ENCODE peak calls at places on chromosome 20, in ten cellular contexts. L, Z, I, Q, M, B, T, W, D and O are unnamed samples. For H3K36me3, the result is how much of the 10 kb centered on the place peaks cover.

GRCh38 chr20:48058611-48059559 is 273.6 kb upstream of the SULF2 start:
- DNase-seq in I (no peak), Q (no peak), D (no peak), W (no peak), B (no peak), Z (no peak), L (no peak), M (no peak), T (no peak), O (no peak)

GRCh38 chr20:59603727-59604608 is at the start of gene PHACTR3:
- DNase-seq in M (no peak), Q (no peak), W (no peak), Z (no peak), T (no peak), B (no peak), I (no peak), L (no peak), D (no peak), O (no peak)

GRCh38 chr20:46021361-46022359 is 7.4 kb upstream of the SLC12A5 start:
- DNase-seq in W (no peak), D (no peak), B (no peak), M (no peak), I (peak), L (no peak), Q (no peak), T (no peak), Z (no peak), O (no peak)

GRCh38 chr20:24498641-24499040 is 29.2 kb downstream of the SYNDIG1 start:
- DNase-seq in W (no peak), D (no peak), L (no peak), Z (no peak), B (no peak), T (peak), I (no peak), Q (no peak), M (no peak), O (no peak)

GRCh38 chr20:20085812-20086211 is 33.5 kb downstream of the CFAP61 start:
- DNase-seq in Z (no peak), B (no peak), I (no peak), W (no peak), M (no peak), L (peak), D (no peak), T (no peak), Q (peak), O (no peak)

GRCh38 chr20:51769941-51770615 is 1.9 kb upstream of the ATP9A start:
- DNase-seq in B (no peak), L (no peak), Q (no peak), I (no peak), Z (no peak), T (no peak), W (no peak), M (no peak), D (no peak), O (no peak)

GRCh38 chr20:10505320-10506226 is 70.5 kb downstream of the SLX4IP start:
- DNase-seq in M (no peak), D (no peak), W (no peak), T (no peak), Q (no peak), B (no peak), Z (peak), I (no peak), L (no peak), O (no peak)

GRCh38 chr20:8117636-8118413 is 14.2 kb upstream of the PLCB1 start:
- DNase-seq in M (no peak), D (no peak), Q (no peak), T (no peak), L (no peak), W (no peak), B (no peak), I (no peak), Z (no peak), O (no peak)

GRCh38 chr20:24691901-24692351 is 222.5 kb downstream of the SYNDIG1 start:
- DNase-seq in L (no peak), I (no peak), T (peak), B (no peak), W (no peak), D (no peak), Q (no peak), M (no peak), Z (no peak), O (no peak)

GRCh38 chr20:11377761-11378160 is 539.9 kb upstream of the BTBD3 start:
- DNase-seq in L (no peak), I (no peak), Q (no peak), B (no peak), M (no peak), T (no peak), D (no peak), W (no peak), Z (no peak), O (no peak)

GRCh38 chr20:57247292-57247975 is 19.0 kb downstream of the BMP7 start:
- DNase-seq in I (no peak), B (no peak), T (no peak), Q (no peak), Z (no peak), W (no peak), D (no peak), L (no peak), M (no peak), O (no peak)

GRCh38 chr20:50169329-50169823 is 15.9 kb upstream of the PEDS1 start:
- DNase-seq in B (peak), T (no peak), W (peak), I (peak), D (peak), Q (peak), Z (peak), M (no peak), L (no peak), O (no peak)

GRCh38 chr20:60132827-60133549 is 174.8 kb downstream of the CDH26 start:
- DNase-seq in D (no peak), L (no peak), Z (no peak), I (no peak), T (no peak), B (no peak), M (no peak), W (no peak), Q (no peak), O (no peak)

GRCh38 chr20:47740225-47741184 is 44.8 kb downstream of the SULF2 start:
- DNase-seq in Z (no peak), Q (peak), D (no peak), W (no peak), L (peak), I (no peak), T (no peak), B (peak), M (peak), O (no peak)

GRCh38 chr20:60271597-60271996 is 313.4 kb downstream of the CDH26 start:
- DNase-seq in T (no peak), Z (peak), B (no peak), I (no peak), Q (no peak), W (no peak), L (no peak), D (no peak), M (no peak), O (no peak)

GRCh38 chr20:48908661-48909316 is 12.7 kb upstream of the ARFGEF2 start:
- DNase-seq in W (no peak), D (no peak), B (no peak), Z (no peak), Q (no peak), I (no peak), L (no peak), M (no peak), T (no peak), O (no peak)

GRCh38 chr20:3276400-3277015 is 37.5 kb upstream of the SLC4A11 start:
- DNase-seq in W (peak), I (peak), Q (no peak), L (no peak), Z (peak), B (no peak), T (no peak), M (peak), D (no peak), O (no peak)
- TF ChIP-seq CTCF in W (no peak), I (peak), Q (peak), L (no peak), Z (peak), B (peak), T (no peak), M (peak), D (no peak), O (no peak)

GRCh38 chr20:38429301-38429700 is 5.8 kb downstream of the SNHG17 start:
- DNase-seq in Z (no peak), L (no peak), Q (no peak), W (no peak), T (no peak), M (no peak), B (no peak), D (no peak), I (no peak), O (no peak)
- H3K36me3 ChIP-seq in Z (half or more), L (half or more), Q (half or more), W (under half), T (under half), M (half or more), B (half or more), D (half or more), I (half or more), O (half or more)

GRCh38 chr20:34704177-34705007 is at the start of gene TP53INP2:
- DNase-seq in L (peak), W (no peak), M (peak), I (peak), T (peak), Z (peak), D (peak), Q (peak), B (peak), O (peak)

GRCh38 chr20:34706912-34707784 is 3.0 kb downstream of the TP53INP2 start:
- DNase-seq in D (no peak), T (no peak), Z (no peak), L (no peak), B (no peak), W (no peak), Q (no peak), I (no peak), M (no peak), O (no peak)

GRCh38 chr20:34705008-34705382 is 851 bp downstream of the TP53INP2 start:
- DNase-seq in W (no peak), L (no peak), B (no peak), I (no peak), M (no peak), Z (no peak), T (no peak), Q (no peak), D (no peak), O (no peak)

GRCh38 chr20:34706022-34706875 is 2.1 kb downstream of the TP53INP2 start:
- DNase-seq in W (no peak), B (no peak), D (no peak), Q (no peak), M (no peak), T (no peak), I (no peak), Z (no peak), L (no peak), O (no peak)

DNA sequence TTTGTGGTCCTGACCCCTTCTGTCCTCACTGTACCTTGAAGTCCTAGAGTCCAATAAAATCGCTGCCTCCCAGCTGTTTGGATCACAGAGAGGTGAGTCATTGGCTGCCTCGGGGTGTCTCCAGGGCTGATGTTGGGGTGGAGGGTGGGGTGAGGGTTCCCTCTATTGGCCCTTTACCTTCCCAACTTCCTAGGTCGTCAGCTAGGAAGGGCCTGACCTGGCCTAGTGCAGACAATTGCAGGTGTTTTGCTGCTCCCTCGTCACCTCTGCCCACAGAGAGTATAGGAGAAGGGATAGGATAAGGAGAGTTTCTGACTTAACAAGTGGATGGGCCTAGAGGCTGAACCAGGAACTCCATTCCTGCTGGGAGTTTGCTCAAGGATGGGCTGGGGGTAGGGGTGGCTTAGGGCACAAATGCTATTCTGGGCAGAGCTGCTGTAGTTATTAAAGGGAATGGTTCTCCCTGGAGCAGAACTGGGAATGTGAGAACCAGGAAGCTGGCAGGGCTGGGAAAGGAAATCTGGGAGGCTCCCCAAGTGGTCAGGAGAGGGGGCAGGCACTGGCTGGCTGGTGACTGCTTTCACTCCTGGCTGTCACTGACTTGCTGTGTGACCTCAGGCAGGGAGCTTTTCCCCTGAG is 1.4 kb downstream of the TP53INP2 start:
- DNase-seq in Q (peak), W (no peak), D (no peak), Z (peak), L (no peak), T (no peak), I (peak), M (no peak), B (no peak), O (no peak)
- H3K4me3 ChIP-seq in Q (peak), W (no peak), D (no peak), Z (peak), L (peak), T (no peak), I (peak), M (peak), B (peak), O (peak)

DNA sequence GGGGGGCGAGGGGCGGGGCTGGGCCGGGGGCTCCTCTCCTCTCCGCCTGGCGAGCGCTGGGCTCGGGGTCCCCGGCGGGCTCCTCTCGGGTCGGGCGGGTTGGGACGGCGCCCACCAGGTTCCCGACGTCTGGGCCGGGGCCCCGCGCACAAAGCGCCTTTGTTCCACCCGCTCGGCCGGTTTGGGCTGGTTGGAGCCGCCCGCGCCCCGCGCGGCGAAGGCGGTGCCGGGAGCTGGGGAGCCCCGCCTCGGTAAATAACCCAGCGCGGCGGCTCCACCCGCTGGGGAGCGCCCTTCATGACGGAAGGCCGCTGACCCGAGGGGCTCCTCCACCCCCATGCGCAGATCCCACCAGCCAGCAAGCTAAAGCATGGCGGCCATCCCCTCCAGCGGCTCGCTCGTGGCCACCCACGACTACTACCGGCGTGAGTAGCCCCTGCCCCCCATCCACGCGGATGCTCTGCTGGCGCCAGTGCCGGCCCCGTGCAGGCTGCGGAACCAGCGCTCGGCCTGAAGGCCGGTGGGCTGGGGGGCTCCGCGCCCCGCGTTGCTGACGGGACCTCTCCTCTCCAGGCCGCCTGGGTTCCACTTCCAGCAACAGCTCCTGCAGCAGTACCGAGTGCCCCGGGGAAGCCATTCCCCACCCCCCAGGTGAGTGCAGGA is 505 bp downstream of the PPDPF start:
- DNase-seq in M (no peak), T (no peak), Q (peak), D (peak), L (no peak), I (peak), W (no peak), Z (peak), B (peak), O (no peak)
- TF ChIP-seq CTCF in M (no peak), T (no peak), Q (peak), D (no peak), L (no peak), I (peak), W (no peak), Z (no peak), B (peak), O (no peak)

GRCh38 chr20:62338294-62338620 is 28.9 kb downstream of the LAMA5 start:
- DNase-seq in L (no peak), W (no peak), I (no peak), B (no peak), T (no peak), M (no peak), Q (no peak), Z (no peak), D (no peak), O (no peak)

GRCh38 chr20:62336775-62337557 is 30.1 kb downstream of the LAMA5 start:
- DNase-seq in D (no peak), W (no peak), L (no peak), I (no peak), B (no peak), Q (no peak), M (no peak), T (no peak), Z (no peak), O (no peak)

GRCh38 chr20:62337558-62338293 is 29.4 kb downstream of the LAMA5 start:
- DNase-seq in B (no peak), L (no peak), I (no peak), M (no peak), T (no peak), D (no peak), W (no peak), Q (no peak), Z (no peak), O (no peak)

GRCh38 chr20:62342910-62343309 is 24.2 kb downstream of the LAMA5 start:
- DNase-seq in W (no peak), M (no peak), Z (peak), Q (no peak), I (no peak), D (no peak), B (no peak), T (no peak), L (no peak), O (no peak)

GRCh38 chr20:62339647-62340062 is 27.5 kb downstream of the LAMA5 start:
- DNase-seq in I (no peak), L (no peak), B (no peak), Q (no peak), Z (no peak), T (no peak), W (no peak), D (no peak), M (no peak), O (no peak)
- H3K36me3 ChIP-seq in I (half or more), L (half or more), B (half or more), Q (half or more), Z (under half), T (under half), W (under half), D (under half), M (under half), O (under half)

GRCh38 chr20:38589967-38590681 is 9.1 kb downstream of the ADIG start:
- DNase-seq in W (no peak), T (no peak), D (no peak), M (no peak), Q (no peak), I (no peak), Z (no peak), B (no peak), L (no peak), O (no peak)

GRCh38 chr20:38591484-38592410 is 9.9 kb upstream of the ARHGAP40 start:
- DNase-seq in L (no peak), I (no peak), M (no peak), Z (no peak), D (no peak), W (no peak), B (no peak), T (no peak), Q (no peak), O (no peak)

GRCh38 chr20:38589351-38589750 is 8.4 kb downstream of the ADIG start:
- DNase-seq in W (no peak), Q (no peak), D (no peak), Z (no peak), L (no peak), I (no peak), B (no peak), T (no peak), M (no peak), O (no peak)

GRCh38 chr20:38588303-38588702 is 7.3 kb downstream of the ADIG start:
- DNase-seq in D (no peak), T (no peak), I (no peak), L (no peak), Q (no peak), Z (no peak), W (no peak), B (no peak), M (no peak), O (no peak)

DNA sequence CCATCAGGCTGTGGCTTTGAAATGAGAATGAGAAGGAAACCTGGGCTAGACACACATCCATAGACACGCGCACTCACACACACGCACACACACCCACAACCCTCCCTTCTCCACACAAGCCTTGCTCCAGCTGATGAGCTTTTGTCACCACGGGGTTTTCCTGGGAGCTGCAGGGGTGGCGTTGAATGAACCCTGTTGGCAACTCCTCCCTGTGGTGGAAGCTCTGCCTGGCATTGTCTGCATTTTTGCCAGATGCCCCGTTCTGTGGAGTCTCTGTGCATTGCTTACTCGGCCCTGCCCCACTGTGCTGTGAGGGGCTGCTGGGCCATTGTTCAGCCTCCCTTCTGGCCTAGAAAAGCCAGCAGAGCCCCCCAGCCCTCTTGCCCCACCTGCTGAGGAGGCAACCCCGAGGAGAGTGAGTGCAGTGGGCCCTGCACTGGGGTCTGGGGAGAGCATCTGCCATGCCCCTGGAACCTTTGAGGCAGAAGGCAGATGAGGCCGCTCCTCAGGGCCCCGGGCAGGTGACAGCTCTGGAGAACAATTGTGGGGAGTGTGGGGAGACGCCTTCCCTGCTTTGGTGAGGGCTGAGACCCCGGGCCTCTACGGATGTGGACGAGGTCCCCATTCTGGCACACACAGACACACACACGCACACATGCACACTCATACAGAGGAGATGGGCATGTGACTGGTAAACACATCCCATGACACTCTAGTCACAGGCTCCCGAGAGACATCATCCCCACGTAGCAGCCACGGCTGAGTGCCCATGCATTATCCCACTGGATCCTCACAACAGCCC is 9.9 kb downstream of the ADIG start:
- DNase-seq in D (no peak), I (no peak), W (no peak), M (no peak), T (no peak), B (no peak), Z (no peak), L (no peak), Q (no peak), O (no peak)
- H3K4me3 ChIP-seq in D (no peak), I (no peak), W (no peak), M (no peak), T (no peak), B (no peak), Z (no peak), L (no peak), Q (no peak), O (no peak)